ENCODE peak calls at places on chromosomes 1 and 21, in six cellular contexts. J is CD8-positive, alpha-beta T cell; X is tibial nerve; O is neural progenitor cell; Q is A673; K is right lobe of liver. C is an unnamed sample.

GRCh38 chr1:214566158-214567104 is 15.0 kb upstream of the PTPN14 start:
- DNase-seq in J (no peak), X (no peak), O (no peak), Q (no peak), K (no peak), C (no peak)

GRCh38 chr1:218931331-218931730 is 242.3 kb upstream of the LYPLAL1 start:
- DNase-seq in J (no peak), X (no peak), O (no peak), Q (no peak), K (no peak), C (no peak)

GRCh38 chr1:164578474-164579200 is 19.7 kb downstream of the PBX1 start:
- DNase-seq in J (no peak), X (no peak), O (no peak), Q (no peak), K (no peak), C (no peak)

GRCh38 chr1:235722858-235723257 is 73.3 kb upstream of the GNG4 start:
- DNase-seq in J (no peak), X (no peak), O (no peak), Q (no peak), K (no peak), C (no peak)

GRCh38 chr1:246809473-246809872 is 85.3 kb downstream of the SCCPDH start:
- DNase-seq in J (no peak), X (no peak), O (no peak), Q (no peak), K (no peak), C (no peak)

GRCh38 chr1:8384088-8384487 is 66.2 kb downstream of the SLC45A1 start:
- DNase-seq in J (no peak), X (no peak), O (no peak), Q (no peak), K (no peak), C (no peak)

GRCh38 chr1:179376223-179376622 is 10.5 kb downstream of the AXDND1 start:
- DNase-seq in J (no peak), X (no peak), O (no peak), Q (no peak), K (no peak), C (no peak)

GRCh38 chr1:8185400-8185799 is 132.5 kb upstream of the SLC45A1 start:
- DNase-seq in J (no peak), X (no peak), O (no peak), Q (no peak), K (no peak), C (no peak)

GRCh38 chr1:201501144-201501543 is 5.8 kb downstream of the CSRP1 start:
- DNase-seq in J (no peak), X (no peak), O (no peak), Q (no peak), K (no peak), C (no peak)

GRCh38 chr1:228180271-228180987 is 14.8 kb downstream of the IBA57 start:
- DNase-seq in J (peak), X (no peak), O (no peak), Q (peak), K (no peak), C (no peak)

GRCh38 chr1:234889643-234890042 is 239.0 kb downstream of the TOMM20 start:
- DNase-seq in J (no peak), X (no peak), O (no peak), Q (no peak), K (no peak), C (no peak)

GRCh38 chr1:111542187-111542586 is 38.8 kb upstream of the ADORA3 start:
- DNase-seq in J (no peak), X (no peak), O (no peak), Q (no peak), K (no peak), C (no peak)

GRCh38 chr1:77796695-77797405 is 17.4 kb downstream of the MIGA1 start:
- DNase-seq in J (no peak), X (peak), O (peak), Q (no peak), K (no peak), C (no peak)

GRCh38 chr1:40769815-40770214 is 13.8 kb upstream of the KCNQ4 start:
- DNase-seq in J (no peak), X (no peak), O (no peak), Q (peak), K (no peak), C (no peak)

GRCh38 chr1:230312676-230313075 is 113.5 kb downstream of the PGBD5 start:
- DNase-seq in J (no peak), X (no peak), O (no peak), Q (no peak), K (no peak), C (no peak)

GRCh38 chr1:179296356-179296755 is 2.8 kb downstream of the SOAT1 start:
- DNase-seq in J (no peak), X (no peak), O (no peak), Q (no peak), K (no peak), C (no peak)

GRCh38 chr1:232880354-232880753 is 70.1 kb upstream of the NTPCR start:
- DNase-seq in J (no peak), X (no peak), O (peak), Q (peak), K (no peak), C (no peak)

GRCh38 chr1:116806245-116806644 is 52.0 kb downstream of the CD2 start:
- DNase-seq in J (peak), X (no peak), O (no peak), Q (peak), K (no peak), C (no peak)

GRCh38 chr1:56389813-56390539 is 189.4 kb downstream of the PLPP3 start:
- DNase-seq in J (no peak), X (no peak), O (peak), Q (peak), K (no peak), C (no peak)

GRCh38 chr1:210332719-210333398 is 4.2 kb downstream of the HHAT start:
- DNase-seq in J (peak), X (no peak), O (no peak), Q (no peak), K (no peak), C (no peak)

GRCh38 chr1:248686815-248687214 is 15.8 kb downstream of the OR14I1 start:
- DNase-seq in J (peak), X (no peak), O (no peak), Q (peak), K (no peak), C (no peak)

GRCh38 chr1:51070640-51071039 is 31.4 kb upstream of the C1orf185 start:
- DNase-seq in J (no peak), X (no peak), O (no peak), Q (no peak), K (no peak), C (peak)

GRCh38 chr1:183022202-183023145 is 746 bp upstream of the LAMC1 start:
- DNase-seq in J (no peak), X (peak), O (peak), Q (peak), K (peak), C (peak)

GRCh38 chr1:159746676-159747075 is 32.3 kb upstream of the CRP start:
- DNase-seq in J (no peak), X (no peak), O (no peak), Q (no peak), K (no peak), C (no peak)

GRCh38 chr21:16279658-16280581 is 550.1 kb downstream of the USP25 start:
- DNase-seq in J (no peak), X (peak), O (peak), Q (no peak), K (no peak), C (peak)

GRCh38 chr1:92831368-92831761 is 475 bp upstream of the RPL5 start:
- DNase-seq in J (no peak), X (no peak), O (peak), Q (no peak), K (no peak), C (no peak)

GRCh38 chr1:46449223-46450159 is 40.1 kb upstream of the DMBX1 start:
- DNase-seq in J (no peak), X (no peak), O (no peak), Q (no peak), K (no peak), C (no peak)

GRCh38 chr1:30416221-30416820 is 307.1 kb downstream of the MATN1 start:
- DNase-seq in J (no peak), X (peak), O (no peak), Q (no peak), K (no peak), C (no peak)

DNA sequence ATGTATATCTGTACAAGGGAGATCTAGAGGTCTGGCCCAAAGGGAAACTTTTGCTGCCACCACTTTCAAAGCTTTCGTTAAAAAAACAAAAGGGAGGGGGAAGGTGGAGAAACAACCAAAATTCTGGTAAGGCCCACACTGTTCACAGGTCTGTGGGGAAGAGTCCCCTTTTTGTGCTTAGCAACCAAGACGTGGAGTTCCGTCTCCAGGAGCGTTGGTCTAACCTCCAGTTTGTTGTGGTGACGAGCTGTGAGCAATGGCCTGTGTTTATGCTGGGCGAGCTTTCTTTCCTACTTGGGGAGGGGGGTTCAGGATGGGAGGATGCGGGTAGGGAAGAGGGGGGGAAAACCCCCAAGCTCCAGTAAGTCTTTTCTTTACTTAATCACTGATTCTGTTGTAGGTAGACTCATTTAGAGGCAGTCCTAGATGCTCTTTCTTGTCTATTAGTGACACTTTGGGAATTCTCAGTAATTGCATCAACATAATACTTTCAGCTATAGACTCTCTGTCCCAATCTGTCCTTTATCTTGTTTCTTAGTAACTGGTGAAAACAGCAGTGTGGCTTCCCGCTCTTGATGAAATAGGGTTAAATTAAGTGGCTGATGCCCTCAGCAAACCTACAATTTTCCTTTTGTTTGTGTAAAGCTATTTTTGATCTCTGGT is 1.5 kb downstream of the HIPK1 start:
- DNase-seq in J (peak), X (no peak), O (peak), Q (peak), K (no peak), C (peak)
- H3K4me3 ChIP-seq in J (peak), X (peak), O (peak), Q (peak), K (peak), C (peak)

DNA sequence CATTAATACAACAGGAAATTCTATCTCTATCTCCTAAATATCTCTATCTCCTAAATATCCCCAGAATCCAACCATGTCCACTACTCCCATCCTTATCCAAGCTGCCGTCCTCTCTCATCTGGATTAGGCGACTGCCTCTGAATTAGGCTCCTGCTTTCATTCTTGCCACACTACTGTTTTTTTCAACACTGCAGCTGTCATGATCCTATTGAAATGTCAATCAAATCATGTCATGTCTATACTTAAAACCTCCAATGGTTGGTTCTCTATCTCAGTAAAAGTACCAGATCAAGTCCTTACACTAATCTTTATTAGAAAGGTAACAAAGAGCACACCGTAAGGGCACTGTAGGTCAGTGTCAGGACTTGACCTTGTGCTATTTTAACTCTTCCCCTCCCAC is 82.0 kb upstream of the NFIA start:
- DNase-seq in J (no peak), X (no peak), O (no peak), Q (no peak), K (no peak), C (no peak)
- TF ChIP-seq CTCF in J (no peak), X (no peak), O (no peak), Q (no peak), K (no peak), C (no peak)

GRCh38 chr1:22563671-22564612 is 653 bp downstream of the EPHA8 start:
- DNase-seq in J (no peak), X (no peak), O (peak), Q (no peak), K (no peak), C (no peak)
- H3K4me3 ChIP-seq in J (no peak), X (no peak), O (peak), Q (no peak), K (no peak), C (no peak)

DNA sequence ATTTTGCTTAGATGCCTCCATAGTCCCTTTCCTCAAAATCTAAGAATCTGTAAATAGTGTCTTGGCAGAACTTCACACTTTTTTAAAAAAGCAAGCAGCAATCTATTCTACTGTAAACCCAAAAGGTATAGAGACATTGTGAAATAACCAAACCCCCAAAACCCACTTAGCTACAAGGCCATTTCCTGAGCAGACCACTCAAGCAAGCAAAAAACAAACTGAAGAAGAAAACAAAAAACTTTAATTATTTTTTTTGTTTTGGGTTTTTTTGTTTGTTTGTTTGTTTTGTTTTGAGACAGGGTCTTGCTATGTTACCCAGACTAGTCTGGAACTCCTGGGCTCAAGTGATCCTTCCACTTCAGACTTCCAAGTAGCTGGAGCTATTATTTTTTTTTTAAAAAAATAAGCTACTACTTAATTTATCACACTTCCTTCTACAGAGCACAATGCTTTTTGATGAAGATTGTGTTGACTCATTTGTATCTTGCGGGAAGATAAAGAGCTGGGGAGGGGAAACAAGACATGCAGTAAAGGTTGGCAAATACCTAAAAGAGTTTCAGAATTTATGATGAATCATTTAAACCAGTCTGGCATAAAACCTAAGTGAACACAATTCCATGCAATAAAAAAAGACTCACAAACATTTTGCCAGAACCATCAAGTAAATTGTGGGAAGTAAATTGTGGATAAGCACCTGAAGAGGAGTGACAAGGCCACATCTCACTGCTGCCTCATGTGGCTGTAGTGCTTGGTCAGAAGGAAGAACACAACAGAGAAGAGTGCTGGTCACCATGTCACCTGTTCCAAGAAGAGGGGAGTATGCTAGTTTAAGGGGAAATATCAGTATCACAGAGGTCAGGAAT is 2.7 kb upstream of the PTPN22 start:
- DNase-seq in J (no peak), X (no peak), O (peak), Q (no peak), K (no peak), C (no peak)
- TF ChIP-seq CTCF in J (no peak), X (no peak), O (peak), Q (peak), K (peak), C (no peak)

GRCh38 chr1:181189691-181190361 is 101.3 kb downstream of the IER5 start:
- DNase-seq in J (peak), X (peak), O (peak), Q (peak), K (peak), C (no peak)
- H3K4me3 ChIP-seq in J (peak), X (no peak), O (peak), Q (peak), K (peak), C (peak)

DNA sequence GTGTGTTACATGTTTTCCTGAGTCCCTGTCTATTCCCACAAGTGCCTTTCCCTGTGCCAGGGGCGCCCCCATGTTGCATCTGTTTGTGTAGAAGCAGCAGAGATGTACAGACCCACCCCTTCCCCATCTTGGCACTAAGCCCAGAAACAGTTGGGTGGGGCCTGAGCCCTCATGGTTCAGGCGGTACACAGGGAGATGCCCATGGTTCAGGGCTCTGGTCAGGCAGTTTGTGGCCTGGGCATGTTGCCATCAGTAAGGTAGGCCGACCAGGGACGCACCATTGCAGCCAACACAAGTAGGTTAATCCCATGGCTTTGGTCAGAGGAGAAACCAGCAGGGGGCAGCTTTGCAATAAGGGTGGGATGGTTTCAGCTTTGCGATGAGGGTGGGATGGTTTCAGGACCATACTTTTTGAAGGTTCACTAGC is 914 bp upstream of the ADGRB2 start:
- DNase-seq in J (no peak), X (peak), O (peak), Q (peak), K (no peak), C (no peak)
- TF ChIP-seq CTCF in J (no peak), X (peak), O (peak), Q (peak), K (no peak), C (peak)

GRCh38 chr1:171191992-171192391 is 6.9 kb downstream of the FMO2 start:
- DNase-seq in J (no peak), X (no peak), O (no peak), Q (no peak), K (no peak), C (no peak)

GRCh38 chr1:171185064-171185463 is at the start of gene FMO2:
- DNase-seq in J (no peak), X (peak), O (no peak), Q (no peak), K (no peak), C (no peak)

GRCh38 chr1:171188388-171189266 is 3.5 kb downstream of the FMO2 start:
- DNase-seq in J (peak), X (peak), O (peak), Q (peak), K (peak), C (no peak)
- H3K4me3 ChIP-seq in J (no peak), X (no peak), O (no peak), Q (no peak), K (peak), C (no peak)

GRCh38 chr1:244209955-244210354 is 158.9 kb downstream of the ZBTB18 start:
- DNase-seq in J (no peak), X (no peak), O (no peak), Q (no peak), K (no peak), C (no peak)

GRCh38 chr1:244212792-244213475 is 161.9 kb downstream of the ZBTB18 start:
- DNase-seq in J (no peak), X (no peak), O (no peak), Q (no peak), K (no peak), C (no peak)

GRCh38 chr1:244211559-244211944 is 160.5 kb downstream of the ZBTB18 start:
- DNase-seq in J (no peak), X (peak), O (no peak), Q (no peak), K (no peak), C (no peak)

GRCh38 chr1:244212219-244212618 is 161.1 kb downstream of the ZBTB18 start:
- DNase-seq in J (no peak), X (no peak), O (no peak), Q (no peak), K (no peak), C (no peak)

DNA sequence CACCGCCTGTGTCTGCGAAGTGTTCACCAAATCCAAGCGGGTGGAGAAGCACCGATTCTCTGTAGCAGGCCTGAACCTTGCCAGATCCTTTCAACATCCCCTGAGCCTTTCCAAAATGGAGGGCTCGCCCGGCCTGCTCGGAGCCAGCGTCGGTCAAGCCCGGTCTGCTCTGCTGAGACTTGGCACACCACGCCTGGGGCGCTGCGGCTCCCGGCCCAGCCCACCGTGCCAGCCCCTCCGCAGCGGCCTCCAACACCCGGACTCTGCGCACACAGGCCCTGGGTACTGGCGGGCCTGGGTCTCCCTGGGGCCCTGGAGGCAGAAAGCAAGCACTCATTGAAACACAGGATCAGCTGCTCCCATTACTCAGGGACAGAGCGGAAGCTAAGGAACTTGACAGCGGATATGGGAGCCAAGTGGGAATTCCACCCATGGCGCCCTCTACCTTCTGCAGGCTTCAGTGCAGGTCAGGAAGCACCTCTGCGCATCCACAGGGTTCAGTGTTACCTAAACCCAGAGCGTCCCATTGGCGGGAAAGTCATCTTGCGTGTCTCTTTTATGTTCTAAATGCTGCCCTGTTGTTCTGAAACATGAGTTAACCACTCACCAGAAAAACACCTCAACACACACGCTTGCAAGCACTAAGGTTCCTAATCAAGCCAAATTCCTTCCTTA is 159.9 kb downstream of the ZBTB18 start:
- DNase-seq in J (no peak), X (no peak), O (peak), Q (peak), K (no peak), C (no peak)
- TF ChIP-seq CTCF in J (no peak), X (no peak), O (peak), Q (peak), K (no peak), C (no peak)

GRCh38 chr1:61095127-61095812 is 12.9 kb downstream of the NFIA start:
- DNase-seq in J (no peak), X (no peak), O (no peak), Q (no peak), K (no peak), C (no peak)
- H3K4me3 ChIP-seq in J (no peak), X (no peak), O (no peak), Q (peak), K (no peak), C (no peak)